ENCODE peak calls at places on chromosomes 11 and 22, in four cellular contexts. One of them, this sample, is unnamed.

GRCh38 chr11:73312806-73313403 is 4.8 kb downstream of the ARHGEF17 start:
- DNase-seq in astrocyte: no peak
- DNase-seq in upper lobe of right lung: no peak
- DNase-seq in A673: no peak
- DNase-seq in this sample: peak

GRCh38 chr22:19937616-19938473 is 3.7 kb upstream of the COMT start:
- DNase-seq in astrocyte: peak
- DNase-seq in upper lobe of right lung: peak
- DNase-seq in A673: no peak
- DNase-seq in this sample: no peak

GRCh38 chr11:95734009-95734572 is 55.5 kb downstream of the FAM76B start:
- DNase-seq in astrocyte: no peak
- DNase-seq in upper lobe of right lung: no peak
- DNase-seq in A673: no peak
- DNase-seq in this sample: no peak

GRCh38 chr11:91158901-91159537 is 936.2 kb upstream of the CHORDC1 start:
- DNase-seq in astrocyte: peak
- DNase-seq in upper lobe of right lung: no peak
- DNase-seq in A673: no peak
- DNase-seq in this sample: no peak

GRCh38 chr22:40928657-40929056 is 22.5 kb upstream of the RBX1 start:
- DNase-seq in astrocyte: no peak
- DNase-seq in upper lobe of right lung: no peak
- DNase-seq in A673: no peak
- DNase-seq in this sample: no peak

GRCh38 chr22:20283674-20284066 is 15.6 kb upstream of the RTN4R start:
- DNase-seq in astrocyte: no peak
- DNase-seq in upper lobe of right lung: no peak
- DNase-seq in A673: peak
- DNase-seq in this sample: no peak

GRCh38 chr22:37804886-37805857 is 2.6 kb upstream of the GCAT start:
- DNase-seq in astrocyte: peak
- DNase-seq in upper lobe of right lung: peak
- DNase-seq in A673: peak
- DNase-seq in this sample: peak

GRCh38 chr11:116651098-116651756 is 121.6 kb downstream of the BUD13 start:
- DNase-seq in astrocyte: no peak
- DNase-seq in upper lobe of right lung: no peak
- DNase-seq in A673: no peak
- DNase-seq in this sample: no peak

GRCh38 chr11:104637652-104638170 is 260.5 kb downstream of the CASP12 start:
- DNase-seq in astrocyte: no peak
- DNase-seq in upper lobe of right lung: no peak
- DNase-seq in A673: no peak
- DNase-seq in this sample: no peak

GRCh38 chr11:16793511-16793910 is 55.1 kb downstream of the C11orf58 start:
- DNase-seq in astrocyte: no peak
- DNase-seq in upper lobe of right lung: no peak
- DNase-seq in A673: no peak
- DNase-seq in this sample: no peak

GRCh38 chr22:50713008-50713385 is 25.0 kb upstream of the ACR start:
- DNase-seq in astrocyte: no peak
- DNase-seq in upper lobe of right lung: peak
- DNase-seq in A673: no peak
- DNase-seq in this sample: no peak

GRCh38 chr11:95078526-95078925 is 11.1 kb upstream of the ENDOD1 start:
- DNase-seq in astrocyte: no peak
- DNase-seq in upper lobe of right lung: no peak
- DNase-seq in A673: peak
- DNase-seq in this sample: no peak

GRCh38 chr22:24011735-24012068 is 598 bp downstream of the CABIN1 start:
- DNase-seq in astrocyte: peak
- DNase-seq in upper lobe of right lung: no peak
- DNase-seq in A673: no peak
- DNase-seq in this sample: no peak

GRCh38 chr22:21764038-21764804 is 28.6 kb upstream of the YPEL1 start:
- DNase-seq in astrocyte: no peak
- DNase-seq in upper lobe of right lung: peak
- DNase-seq in A673: no peak
- DNase-seq in this sample: no peak

GRCh38 chr11:57480409-57481137 is 20.2 kb downstream of the RTN4RL2 start:
- DNase-seq in astrocyte: no peak
- DNase-seq in upper lobe of right lung: peak
- DNase-seq in A673: peak
- DNase-seq in this sample: no peak

GRCh38 chr11:126403658-126404057 is 48.2 kb downstream of the ST3GAL4 start:
- DNase-seq in astrocyte: no peak
- DNase-seq in upper lobe of right lung: peak
- DNase-seq in A673: no peak
- DNase-seq in this sample: no peak

GRCh38 chr11:11895672-11896071 is 53.9 kb downstream of the USP47 start:
- DNase-seq in astrocyte: no peak
- DNase-seq in upper lobe of right lung: no peak
- DNase-seq in A673: peak
- DNase-seq in this sample: peak
- TF ChIP-seq CTCF in astrocyte: no peak
- TF ChIP-seq CTCF in upper lobe of right lung: no peak
- TF ChIP-seq CTCF in A673: peak
- TF ChIP-seq CTCF in this sample: peak

GRCh38 chr11:64008283-64008931 is 22.2 kb downstream of the OTUB1 start:
- DNase-seq in astrocyte: no peak
- DNase-seq in upper lobe of right lung: no peak
- DNase-seq in A673: no peak
- DNase-seq in this sample: no peak

GRCh38 chr11:64006468-64006867 is 20.2 kb downstream of the OTUB1 start:
- DNase-seq in astrocyte: no peak
- DNase-seq in upper lobe of right lung: no peak
- DNase-seq in A673: no peak
- DNase-seq in this sample: no peak

GRCh38 chr11:64007160-64007628 is 21.0 kb downstream of the OTUB1 start:
- DNase-seq in astrocyte: no peak
- DNase-seq in upper lobe of right lung: no peak
- DNase-seq in A673: peak
- DNase-seq in this sample: peak

GRCh38 chr11:64009234-64009633 is 23.0 kb downstream of the OTUB1 start:
- DNase-seq in astrocyte: no peak
- DNase-seq in upper lobe of right lung: no peak
- DNase-seq in A673: no peak
- DNase-seq in this sample: no peak

DNA sequence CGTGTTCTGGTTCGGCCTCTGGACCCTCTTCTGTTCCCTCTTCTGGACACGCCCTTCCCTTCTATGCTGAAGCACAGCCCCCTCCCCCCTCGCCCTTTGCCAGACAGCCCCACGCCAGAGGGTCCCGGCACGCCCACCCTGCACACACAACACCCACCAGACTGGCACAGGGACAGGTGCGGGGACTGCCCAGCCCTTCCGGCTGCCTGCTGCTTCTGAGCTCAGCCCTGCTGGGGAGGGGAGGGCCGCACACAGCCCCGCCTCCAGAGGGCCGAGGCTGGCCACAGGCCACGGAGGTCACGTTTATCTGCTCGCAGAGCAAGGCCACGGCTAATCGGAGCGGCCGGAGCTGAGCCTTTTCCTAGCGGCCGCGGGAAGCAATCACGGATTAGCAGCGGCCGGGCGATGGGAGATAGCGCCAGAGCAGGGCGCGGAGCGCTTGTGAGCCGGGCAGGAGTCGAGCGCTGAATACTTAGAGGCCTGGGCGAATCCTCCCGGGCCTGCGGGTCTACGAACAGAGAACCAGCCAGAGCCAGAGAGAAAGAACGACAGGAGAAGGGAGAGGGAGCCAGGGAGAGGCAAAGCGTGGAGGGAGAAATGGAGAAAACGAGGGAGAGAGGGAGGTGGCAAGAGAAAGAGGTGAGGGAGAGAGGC is 21.5 kb downstream of the OTUB1 start:
- DNase-seq in astrocyte: no peak
- DNase-seq in upper lobe of right lung: peak
- DNase-seq in A673: peak
- DNase-seq in this sample: no peak
- H3K4me3 ChIP-seq in astrocyte: peak
- H3K4me3 ChIP-seq in upper lobe of right lung: peak
- H3K4me3 ChIP-seq in A673: peak
- H3K4me3 ChIP-seq in this sample: peak

GRCh38 chr11:26283852-26284421 is 48.0 kb upstream of the ANO3 start:
- DNase-seq in astrocyte: no peak
- DNase-seq in upper lobe of right lung: no peak
- DNase-seq in A673: no peak
- DNase-seq in this sample: no peak

GRCh38 chr11:26276798-26277424 is 55.0 kb upstream of the ANO3 start:
- DNase-seq in astrocyte: peak
- DNase-seq in upper lobe of right lung: no peak
- DNase-seq in A673: peak
- DNase-seq in this sample: peak

GRCh38 chr11:26278354-26278753 is 53.6 kb upstream of the ANO3 start:
- DNase-seq in astrocyte: no peak
- DNase-seq in upper lobe of right lung: no peak
- DNase-seq in A673: no peak
- DNase-seq in this sample: no peak
- TF ChIP-seq CTCF in astrocyte: no peak
- TF ChIP-seq CTCF in upper lobe of right lung: no peak
- TF ChIP-seq CTCF in A673: peak
- TF ChIP-seq CTCF in this sample: no peak

GRCh38 chr11:2525166-2525861 is 80.5 kb downstream of the KCNQ1 start:
- DNase-seq in astrocyte: no peak
- DNase-seq in upper lobe of right lung: peak
- DNase-seq in A673: no peak
- DNase-seq in this sample: no peak

GRCh38 chr11:2528301-2529050 is 83.7 kb downstream of the KCNQ1 start:
- DNase-seq in astrocyte: no peak
- DNase-seq in upper lobe of right lung: peak
- DNase-seq in A673: no peak
- DNase-seq in this sample: no peak

GRCh38 chr11:2525941-2526807 is 81.4 kb downstream of the KCNQ1 start:
- DNase-seq in astrocyte: no peak
- DNase-seq in upper lobe of right lung: peak
- DNase-seq in A673: no peak
- DNase-seq in this sample: no peak

GRCh38 chr11:2527621-2528291 is 82.9 kb downstream of the KCNQ1 start:
- DNase-seq in astrocyte: no peak
- DNase-seq in upper lobe of right lung: peak
- DNase-seq in A673: no peak
- DNase-seq in this sample: no peak

DNA sequence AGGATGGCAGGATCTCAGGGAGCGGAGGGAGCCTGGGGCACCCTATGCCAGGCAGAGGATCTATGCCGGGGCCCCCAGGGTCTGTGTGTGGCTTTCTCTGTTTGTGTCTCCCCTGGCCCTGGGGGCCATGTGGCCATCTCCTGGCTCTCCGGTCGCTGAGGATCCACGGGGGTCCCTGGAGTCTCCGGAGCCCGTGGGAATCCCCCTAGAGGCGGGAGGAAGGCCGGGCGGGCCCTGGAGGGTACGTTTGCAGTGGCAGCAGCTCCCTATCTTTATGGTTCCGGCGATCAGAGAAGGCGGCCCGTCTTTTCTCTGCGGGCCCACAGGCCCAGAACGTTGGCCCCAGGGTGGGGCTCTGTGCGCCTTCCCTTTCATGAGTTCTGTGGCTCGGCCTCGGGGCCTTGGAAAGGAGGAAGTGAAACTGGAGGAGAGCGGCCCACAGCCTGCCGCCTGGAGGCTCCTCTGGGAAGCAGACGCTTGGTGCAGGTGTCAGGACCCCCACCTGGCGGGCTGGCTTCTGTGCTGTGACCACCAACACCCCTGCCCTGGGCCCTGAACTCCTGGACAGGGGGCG is 82.1 kb downstream of the KCNQ1 start:
- DNase-seq in astrocyte: no peak
- DNase-seq in upper lobe of right lung: peak
- DNase-seq in A673: no peak
- DNase-seq in this sample: no peak
- H3K4me3 ChIP-seq in astrocyte: no peak
- H3K4me3 ChIP-seq in upper lobe of right lung: no peak
- H3K4me3 ChIP-seq in A673: no peak
- H3K4me3 ChIP-seq in this sample: no peak

GRCh38 chr11:67317365-67318238 is 14.3 kb downstream of the SSH3 start:
- DNase-seq in astrocyte: peak
- DNase-seq in upper lobe of right lung: peak
- DNase-seq in A673: peak
- DNase-seq in this sample: peak
- TF ChIP-seq CTCF in astrocyte: peak
- TF ChIP-seq CTCF in upper lobe of right lung: peak
- TF ChIP-seq CTCF in A673: peak
- TF ChIP-seq CTCF in this sample: peak

DNA sequence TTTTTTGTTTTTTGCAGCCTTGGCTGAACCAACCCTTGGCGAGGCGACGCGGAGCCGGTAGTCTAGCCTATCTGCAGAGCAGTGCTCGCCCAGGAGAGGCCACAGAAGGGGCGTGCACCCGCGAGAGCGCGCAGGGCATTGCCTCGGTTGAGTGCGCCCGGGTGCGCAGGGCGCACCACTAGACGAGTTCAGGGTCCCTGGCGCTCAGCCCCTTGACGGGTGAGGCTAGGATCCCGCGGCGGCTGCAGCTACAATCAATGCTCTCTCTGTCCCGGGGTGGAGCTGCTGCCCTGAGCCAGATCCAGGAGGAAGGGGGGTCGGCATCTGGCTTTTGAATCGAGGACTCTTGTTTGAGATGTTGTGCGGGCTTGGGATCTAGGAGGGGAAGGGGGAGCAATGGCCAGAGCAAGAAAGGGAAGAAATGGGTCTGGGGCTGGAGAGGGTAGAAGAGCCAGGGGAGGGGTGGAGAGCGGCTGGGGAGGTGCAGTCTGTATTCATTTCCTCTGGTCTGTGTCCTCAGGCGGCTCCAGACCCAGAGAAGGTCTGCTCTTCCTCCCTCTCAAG is 949 bp downstream of the THY1 start:
- DNase-seq in astrocyte: no peak
- DNase-seq in upper lobe of right lung: no peak
- DNase-seq in A673: peak
- DNase-seq in this sample: peak
- H3K4me3 ChIP-seq in astrocyte: peak
- H3K4me3 ChIP-seq in upper lobe of right lung: peak
- H3K4me3 ChIP-seq in A673: peak
- H3K4me3 ChIP-seq in this sample: peak

GRCh38 chr11:102061276-102061675 is 14.0 kb downstream of the CFAP300 start:
- DNase-seq in astrocyte: no peak
- DNase-seq in upper lobe of right lung: no peak
- DNase-seq in A673: peak
- DNase-seq in this sample: no peak
- TF ChIP-seq CTCF in astrocyte: peak
- TF ChIP-seq CTCF in upper lobe of right lung: peak
- TF ChIP-seq CTCF in A673: peak
- TF ChIP-seq CTCF in this sample: no peak

This sample was measured in AG10803.